ENCODE peak calls at places on chromosome 6, in six cellular contexts. A is effector CD4-positive, alpha-beta T cell; M is activated naive CD4-positive, alpha-beta T cell treated with anti-CD3 and anti-CD28 coated beads, Interleukin-2, amount 50 U/mL, for 16 hours; J is stromal cell of bone marrow; R is T-helper 1 cell; V is pancreas. H is an unnamed sample.
A peak's percentile ranks its signal among the peaks of the same experiment; 100 is the strongest.

GRCh38 chr6:150333592-150333954 is 35.2 kb upstream of the IYD start:
- DNase-seq in A (no peak), M (no peak), J (no peak), R (no peak), V (no peak), H (no peak)

GRCh38 chr6:41515995-41516394 is 30.2 kb upstream of the FOXP4 start:
- DNase-seq in A (no peak), M (no peak), J (no peak), R (no peak), V (no peak), H (no peak)

GRCh38 chr6:7805828-7806227 is 79.9 kb downstream of the BMP6 start:
- DNase-seq in A (no peak), M (no peak), J (no peak), R (no peak), V (no peak), H (no peak)

GRCh38 chr6:133807531-133807930 is 81.4 kb upstream of the TCF21 start:
- DNase-seq in A (no peak), M (no peak), J (no peak), R (no peak), V (no peak), H (no peak)

GRCh38 chr6:17865798-17866725 is 121.4 kb downstream of the KIF13A start:
- DNase-seq in A (no peak), M (no peak), J (peak; percentile 96), R (no peak), V (no peak), H (peak; percentile 70)

GRCh38 chr6:29442670-29443184 is 3.6 kb downstream of the OR10C1 start:
- DNase-seq in A (no peak), M (no peak), J (no peak), R (no peak), V (no peak), H (no peak)

GRCh38 chr6:93624408-93624807 is 205.0 kb upstream of the EPHA7 start:
- DNase-seq in A (no peak), M (no peak), J (no peak), R (no peak), V (no peak), H (no peak)

GRCh38 chr6:85419046-85419759 is 30.7 kb upstream of the NT5E start:
- DNase-seq in A (no peak), M (no peak), J (no peak), R (no peak), V (no peak), H (peak; percentile 42)

GRCh38 chr6:40276176-40276575 is 311.0 kb downstream of the LRFN2 start:
- DNase-seq in A (no peak), M (no peak), J (no peak), R (no peak), V (no peak), H (no peak)

GRCh38 chr6:128174724-128175123 is 273.9 kb upstream of the THEMIS start:
- DNase-seq in A (no peak), M (no peak), J (no peak), R (no peak), V (no peak), H (no peak)

GRCh38 chr6:160102956-160103824 is 18.4 kb upstream of the SLC22A1 start:
- DNase-seq in A (no peak), M (no peak), J (no peak), R (no peak), V (no peak), H (no peak)

GRCh38 chr6:112038268-112038667 is 15.6 kb upstream of the CCN6 start:
- DNase-seq in A (no peak), M (no peak), J (peak; percentile 28), R (no peak), V (no peak), H (peak; percentile 38)

GRCh38 chr6:35764238-35764896 is 12.0 kb upstream of the CLPSL2 start:
- DNase-seq in A (no peak), M (no peak), J (no peak), R (no peak), V (no peak), H (no peak)

GRCh38 chr6:89082439-89082838 is 1.9 kb downstream of the PNRC1 start:
- DNase-seq in A (no peak), M (no peak), J (no peak), R (no peak), V (no peak), H (no peak)

GRCh38 chr6:152121910-152122309 is 314.4 kb downstream of the ESR1 start:
- DNase-seq in A (no peak), M (no peak), J (no peak), R (no peak), V (no peak), H (no peak)

GRCh38 chr6:16754864-16755263 is 6.4 kb downstream of the ATXN1 start:
- DNase-seq in A (no peak), M (no peak), J (no peak), R (no peak), V (no peak), H (no peak)

GRCh38 chr6:168062346-168063289 is 16.4 kb downstream of the FRMD1 start:
- DNase-seq in A (no peak), M (no peak), J (no peak), R (no peak), V (peak; percentile 64), H (no peak)

GRCh38 chr6:63740709-63741108 is 105.1 kb downstream of the PHF3 start:
- DNase-seq in A (no peak), M (no peak), J (peak; percentile 65), R (no peak), V (no peak), H (no peak)

GRCh38 chr6:151359486-151359885 is 31.9 kb downstream of the ZBTB2 start:
- DNase-seq in A (no peak), M (no peak), J (no peak), R (no peak), V (no peak), H (no peak)

GRCh38 chr6:35729722-35730121 is 7.1 kb upstream of the ARMC12 start:
- DNase-seq in A (no peak), M (no peak), J (no peak), R (no peak), V (no peak), H (no peak)

GRCh38 chr6:34638834-34639736 is 57.5 kb downstream of the ILRUN start:
- DNase-seq in A (no peak), M (no peak), J (no peak), R (no peak), V (no peak), H (no peak)

GRCh38 chr6:159654483-159655098 is 38.5 kb downstream of the SOD2 start:
- DNase-seq in A (peak; percentile 7), M (no peak), J (peak; percentile 42), R (no peak), V (no peak), H (no peak)

GRCh38 chr6:27251672-27252251 is 4.3 kb downstream of the PRSS16 start:
- DNase-seq in A (peak; percentile 9), M (peak; percentile 50), J (no peak), R (peak; percentile 63), V (peak; percentile 97), H (no peak)

GRCh38 chr6:158316022-158316421 is 3.8 kb downstream of the TULP4 start:
- DNase-seq in A (no peak), M (no peak), J (no peak), R (no peak), V (no peak), H (no peak)

GRCh38 chr6:63589955-63590411 is 17.7 kb downstream of the LOC128125822 start:
- DNase-seq in A (no peak), M (no peak), J (no peak), R (no peak), V (no peak), H (no peak)

GRCh38 chr6:46219661-46220060 is 48.9 kb upstream of the ENPP5 start:
- DNase-seq in A (no peak), M (no peak), J (no peak), R (no peak), V (no peak), H (no peak)

GRCh38 chr6:144343736-144344428 is 58.7 kb downstream of the UTRN start:
- DNase-seq in A (peak; percentile 40), M (no peak), J (peak; percentile 13), R (no peak), V (no peak), H (no peak)

GRCh38 chr6:28875348-28875747 is 48.4 kb downstream of the TRIM27 start:
- DNase-seq in A (no peak), M (no peak), J (no peak), R (no peak), V (no peak), H (no peak)

GRCh38 chr6:107736713-107737396 is 87.3 kb downstream of the SCML4 start:
- DNase-seq in A (no peak), M (no peak), J (no peak), R (no peak), V (no peak), H (no peak)

GRCh38 chr6:26195924-26196845 is 109.0 kb downstream of the HFE start:
- DNase-seq in A (no peak), M (peak; percentile 32), J (no peak), R (no peak), V (no peak), H (no peak)